ENCODE peak calls at places on chromosomes 2 and 18, in four cellular contexts. H is transverse colon; Y is stimulated activated CD4-positive, alpha-beta T cell treated with anti-CD3 and anti-CD28 coated beads, Interleukin-4, amount 100 ng/mL, for 1 hour; B is IMR-90. E is an unnamed sample.
A peak's percentile ranks its signal among the peaks of the same experiment; 100 is the strongest.

GRCh38 chr2:205439621-205440020 is 242.7 kb upstream of the NRP2 start:
- DNase-seq in H (no peak), Y (no peak), B (no peak), E (no peak)

GRCh38 chr2:212228651-212229253 is 309.9 kb downstream of the ERBB4 start:
- DNase-seq in H (no peak), Y (no peak), B (peak; percentile 0), E (no peak)

GRCh38 chr18:78908462-78908861 is 71.2 kb upstream of the SALL3 start:
- DNase-seq in H (no peak), Y (no peak), B (no peak), E (no peak)

GRCh38 chr2:165678882-165679281 is 115.2 kb downstream of the GALNT3 start:
- DNase-seq in H (no peak), Y (no peak), B (no peak), E (no peak)

GRCh38 chr18:79234438-79234837 is 161.3 kb upstream of the NFATC1 start:
- DNase-seq in H (no peak), Y (no peak), B (no peak), E (no peak)

GRCh38 chr2:196166876-196167275 is 4.5 kb downstream of the STK17B start:
- DNase-seq in H (no peak), Y (no peak), B (peak; percentile 87), E (no peak)

GRCh38 chr2:22903616-22904015 is 481.4 kb upstream of the KLHL29 start:
- DNase-seq in H (no peak), Y (no peak), B (no peak), E (no peak)

GRCh38 chr2:219404291-219404910 is 13.8 kb upstream of the DES start:
- DNase-seq in H (no peak), Y (no peak), B (no peak), E (no peak)

GRCh38 chr2:47079515-47080412 is 75.3 kb downstream of the STPG4 start:
- DNase-seq in H (peak; percentile 44), Y (no peak), B (no peak), E (no peak)

GRCh38 chr2:112714836-112715631 is 5.8 kb upstream of the NT5DC4 start:
- DNase-seq in H (no peak), Y (no peak), B (peak; percentile 61), E (no peak)

GRCh38 chr2:235480614-235481013 is 13.2 kb upstream of the AGAP1 start:
- DNase-seq in H (no peak), Y (no peak), B (no peak), E (no peak)

GRCh38 chr2:9053534-9053931 is 50.0 kb upstream of the MBOAT2 start:
- DNase-seq in H (no peak), Y (no peak), B (no peak), E (no peak)

GRCh38 chr2:128159437-128159836 is 68.4 kb downstream of the UGGT1 start:
- DNase-seq in H (no peak), Y (no peak), B (no peak), E (no peak)

GRCh38 chr2:46162329-46162870 is 134.8 kb upstream of the EPAS1 start:
- DNase-seq in H (no peak), Y (no peak), B (peak; percentile 38), E (no peak)

GRCh38 chr2:238912916-238913875 is 65.3 kb downstream of the TWIST2 start:
- DNase-seq in H (no peak), Y (no peak), B (no peak), E (no peak)

GRCh38 chr2:55133467-55134315 is 83.4 kb upstream of the RTN4 start:
- DNase-seq in H (no peak), Y (peak; percentile 6), B (peak; percentile 96), E (no peak)

GRCh38 chr2:197972017-197972416 is 167.6 kb downstream of the PLCL1 start:
- DNase-seq in H (no peak), Y (no peak), B (peak; percentile 72), E (no peak)

GRCh38 chr2:120765031-120765910 is 29.6 kb downstream of the GLI2 start:
- DNase-seq in H (no peak), Y (no peak), B (peak; percentile 48), E (no peak)

GRCh38 chr2:121648611-121649401 is 456 bp downstream of the CLASP1 start:
- DNase-seq in H (peak; percentile 47), Y (peak; percentile 46), B (peak; percentile 65), E (peak; percentile 22)

GRCh38 chr18:5661179-5661578 is 117.4 kb upstream of the EPB41L3 start:
- DNase-seq in H (no peak), Y (no peak), B (no peak), E (no peak)

GRCh38 chr2:167924556-167924955 is 322.8 kb downstream of the STK39 start:
- DNase-seq in H (no peak), Y (no peak), B (no peak), E (peak; percentile 26)